ENCODE peak calls at places on chromosomes 5 and 9, in nine cellular contexts. X is A549, U is HepG2, W is HCT116, I is GM23338, V is K562, P is GM12878, S is SK-N-SH, C is HL-60. M is an unnamed sample.

GRCh38 chr5:150492621-150493020 is 15.3 kb upstream of the NDST1 start:
- DNase-seq in X (peak; percentile 69), U (no peak), W (no peak), I (no peak), V (no peak), P (no peak), S (no peak), C (no peak), M (no peak)

GRCh38 chr5:117623042-117623815 is 1048.6 kb upstream of the SEMA6A start:
- DNase-seq in X (no peak), U (no peak), W (no peak), I (no peak), V (no peak), P (no peak), S (no peak), C (no peak), M (no peak)

GRCh38 chr9:69173891-69174644 is at the start of gene TJP2:
- DNase-seq in X (no peak), U (peak; percentile 54), W (no peak), I (peak; percentile 74), V (peak; percentile 84), P (no peak), S (peak; percentile 87), C (peak; percentile 68), M (no peak)

GRCh38 chr5:58459276-58459859 is 518 bp downstream of the PLK2 start:
- DNase-seq in X (peak; percentile 47), U (peak; percentile 1), W (no peak), I (peak; percentile 68), V (no peak), P (no peak), S (no peak), C (no peak), M (no peak)

GRCh38 chr9:131361202-131361833 is 32.6 kb upstream of the PRRC2B start:
- DNase-seq in X (peak; percentile 48), U (no peak), W (no peak), I (no peak), V (peak; percentile 43), P (no peak), S (no peak), C (peak; percentile 28), M (no peak)

GRCh38 chr9:125240649-125240999 is 519 bp downstream of the HSPA5 start:
- DNase-seq in X (peak; percentile 52), U (peak; percentile 19), W (no peak), I (peak; percentile 36), V (peak; percentile 74), P (no peak), S (no peak), C (no peak), M (no peak)

GRCh38 chr9:10135553-10135952 is 477.2 kb downstream of the PTPRD start:
- DNase-seq in X (no peak), U (no peak), W (no peak), I (no peak), V (no peak), P (no peak), S (no peak), C (no peak), M (no peak)

GRCh38 chr9:16213781-16214515 is 656.5 kb downstream of the BNC2 start:
- DNase-seq in X (peak; percentile 81), U (no peak), W (no peak), I (no peak), V (no peak), P (no peak), S (no peak), C (no peak), M (no peak)

GRCh38 chr5:113320160-113320816 is 114.5 kb downstream of the TSSK1B start:
- DNase-seq in X (no peak), U (no peak), W (no peak), I (no peak), V (no peak), P (no peak), S (no peak), C (no peak), M (no peak)

GRCh38 chr9:96062051-96062450 is 186.6 kb downstream of the ERCC6L2 start:
- DNase-seq in X (no peak), U (no peak), W (no peak), I (no peak), V (no peak), P (no peak), S (no peak), C (no peak), M (no peak)

GRCh38 chr9:112422417-112423148 is 42.7 kb downstream of the HSDL2 start:
- DNase-seq in X (no peak), U (no peak), W (no peak), I (no peak), V (peak; percentile 89), P (no peak), S (no peak), C (no peak), M (no peak)

DNA sequence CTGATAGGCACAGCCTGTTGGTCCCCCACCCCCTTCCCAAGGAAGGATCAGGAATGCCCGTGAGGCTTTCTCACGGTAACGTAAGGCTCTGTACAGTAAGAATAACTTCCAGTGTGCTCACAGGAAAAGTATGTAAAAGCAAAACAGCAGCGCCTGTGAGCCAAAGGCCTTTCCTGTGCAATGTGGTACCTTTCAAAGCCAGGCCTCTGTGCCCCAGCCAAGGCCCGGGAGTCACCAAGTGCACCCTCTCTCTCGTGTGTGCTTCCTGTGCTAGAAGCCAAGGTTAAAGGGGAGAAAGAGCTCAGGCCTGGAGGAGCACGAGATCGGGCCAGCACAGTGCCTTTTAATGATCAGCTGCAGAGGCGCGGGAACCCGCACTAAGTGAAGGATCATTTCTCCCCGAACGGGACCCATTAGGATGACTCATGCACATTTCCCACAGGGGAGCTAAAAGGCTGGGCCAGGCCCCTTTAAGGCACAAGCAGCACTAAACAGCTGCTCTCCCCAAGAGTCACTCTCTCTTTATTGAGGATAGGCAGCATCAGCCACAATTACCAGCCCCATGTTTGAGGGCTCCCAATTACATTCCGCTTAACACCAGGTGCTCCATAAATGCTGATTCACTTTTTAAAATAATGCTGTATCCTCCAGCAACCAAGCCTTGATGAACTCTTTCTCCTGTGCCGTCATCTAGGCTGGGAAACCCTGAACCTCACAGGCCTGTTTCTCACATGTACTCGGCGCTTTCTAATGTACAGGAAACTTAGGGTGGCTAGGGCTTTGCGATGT is 42.8 kb downstream of the SHB start:
- DNase-seq in X (peak; percentile 68), U (peak; percentile 29), W (no peak), I (peak; percentile 70), V (peak; percentile 66), P (no peak), S (peak; percentile 47), C (no peak), M (peak; percentile 71)
- H3K4me3 ChIP-seq in X (no peak overlapping the region), U (no peak overlapping the region), W (peak overlapping the region; percentile 27), I (no peak overlapping the region), V (no peak overlapping the region), P (no peak overlapping the region), S (no peak overlapping the region), C (no peak overlapping the region), M (no peak overlapping the region)

GRCh38 chr9:134642385-134643181 is 980 bp downstream of the COL5A1 start:
- DNase-seq in X (peak; percentile 44), U (no peak), W (no peak), I (peak; percentile 69), V (no peak), P (no peak), S (peak; percentile 66), C (no peak), M (no peak)

GRCh38 chr9:134643306-134643705 is 1.7 kb downstream of the COL5A1 start:
- DNase-seq in X (no peak), U (no peak), W (no peak), I (no peak), V (no peak), P (no peak), S (peak; percentile 63), C (no peak), M (no peak)

GRCh38 chr9:134647359-134648115 is 5.9 kb downstream of the COL5A1 start:
- DNase-seq in X (no peak), U (no peak), W (no peak), I (no peak), V (no peak), P (no peak), S (no peak), C (no peak), M (no peak)

GRCh38 chr9:134645607-134646365 is 4.2 kb downstream of the COL5A1 start:
- DNase-seq in X (no peak), U (no peak), W (no peak), I (no peak), V (no peak), P (no peak), S (no peak), C (no peak), M (no peak)

DNA sequence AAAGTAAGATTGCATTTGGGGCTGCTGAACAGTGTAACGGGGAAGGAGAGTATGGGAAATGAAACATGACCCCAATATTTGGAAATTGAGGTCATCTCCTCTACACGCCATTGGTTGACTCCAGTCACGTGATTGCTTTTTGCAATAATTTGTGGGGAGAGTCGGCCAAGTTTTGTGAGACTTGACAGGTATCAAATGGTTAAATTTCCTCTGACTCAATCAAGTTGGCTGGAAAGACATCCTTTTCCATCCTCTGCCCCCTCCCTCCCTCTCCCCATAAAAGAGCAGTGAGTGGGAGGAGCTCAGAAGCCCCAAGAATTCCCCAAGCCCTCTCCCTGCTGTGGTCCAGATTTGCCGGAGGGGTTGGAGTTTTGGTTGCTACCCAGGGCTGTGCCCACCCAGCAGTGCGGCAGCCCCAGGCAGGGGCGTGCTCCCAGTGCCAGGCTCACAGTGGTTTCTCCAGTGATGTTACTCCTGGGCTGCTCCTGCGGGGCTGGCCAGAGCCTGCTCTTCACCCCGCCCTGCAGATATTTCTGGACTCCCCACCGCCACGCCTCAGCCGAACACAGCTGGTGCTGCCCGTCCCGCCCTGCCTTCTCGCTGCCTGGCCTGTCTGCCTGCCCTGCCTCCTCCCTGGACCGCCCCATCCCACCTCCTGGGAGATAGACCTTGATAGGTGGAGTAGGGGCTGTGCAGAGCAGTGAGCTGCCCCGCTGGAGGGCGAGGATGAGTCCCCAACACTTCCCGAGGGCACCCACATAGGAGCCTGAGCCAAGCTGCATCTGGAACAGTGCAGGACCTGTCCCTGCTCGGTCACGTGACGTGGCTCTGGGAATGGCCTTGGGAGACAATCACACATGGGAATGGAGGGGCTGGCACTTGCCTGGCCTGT is 3.4 kb downstream of the COL5A1 start:
- DNase-seq in X (peak; percentile 84), U (no peak), W (no peak), I (no peak), V (no peak), P (no peak), S (peak; percentile 81), C (no peak), M (no peak)
- TF ChIP-seq REST in X (no peak), U (no peak), W (no peak), I (no peak), V (no peak), P (no peak), S (peak; percentile 11), C (no peak), M (no peak)

GRCh38 chr5:177377851-177378776 is 6.1 kb upstream of the SLC34A1 start:
- DNase-seq in X (no peak), U (no peak), W (no peak), I (no peak), V (no peak), P (no peak), S (no peak), C (no peak), M (no peak)
- H3K4me3 ChIP-seq in X (no peak overlapping the region), U (peak overlapping the region; percentile 71), W (no peak overlapping the region), I (no peak overlapping the region), V (no peak overlapping the region), P (no peak overlapping the region), S (no peak overlapping the region), C (no peak overlapping the region), M (no peak overlapping the region)

DNA sequence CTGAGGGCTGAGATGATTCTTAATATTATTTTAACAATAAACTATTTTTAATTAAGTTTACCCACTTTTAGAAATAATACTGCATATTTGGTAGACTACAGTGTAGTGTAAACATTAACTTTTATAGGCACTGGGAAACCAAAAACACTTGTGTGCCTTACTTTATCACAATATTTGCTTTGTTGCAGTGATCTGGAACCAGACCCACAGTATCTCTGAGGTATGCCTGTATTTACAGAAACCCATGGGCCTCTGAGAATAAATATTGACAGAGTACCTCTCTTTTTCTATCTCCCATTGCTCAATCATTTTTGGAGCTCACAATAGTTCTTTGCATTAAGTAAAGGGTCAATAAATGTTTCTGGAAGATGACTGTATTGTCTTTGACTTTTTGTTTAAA is 73.3 kb downstream of the SLCO4C1 start:
- DNase-seq in X (peak; percentile 7), U (peak; percentile 96), W (no peak), I (no peak), V (no peak), P (no peak), S (no peak), C (no peak), M (no peak)
- TF ChIP-seq REST in X (no peak), U (peak; percentile 76), W (no peak), I (no peak), V (no peak), P (no peak), S (no peak), C (no peak), M (no peak)

M was measured in Panc1.